ENCODE peak calls at places on chromosome 1, in nine cellular contexts. Y is brain pericyte; B is stimulated activated CD4-positive, alpha-beta T cell treated with anti-CD3 and anti-CD28 coated beads, Interleukin-15, amount 100 ng/mL, for 1 hour; Z is cardiac muscle cell; G is head of caudate nucleus; Q is SW480; K is NCI-H1417; N is AG10803; W is endothelial cell. D is an unnamed sample.

GRCh38 chr1:7249516-7249915 is 464.3 kb downstream of the CAMTA1 start:
- DNase-seq in Y (no peak), B (no peak), Z (no peak), G (no peak), Q (no peak), K (no peak), N (no peak), W (no peak), D (no peak)

GRCh38 chr1:10033359-10033845 is 644 bp downstream of the UBE4B start:
- DNase-seq in Y (no peak), B (no peak), Z (peak), G (no peak), Q (peak), K (peak), N (peak), W (peak), D (no peak)

GRCh38 chr1:1273152-1273534 is 511 bp downstream of the UBE2J2 start:
- DNase-seq in Y (no peak), B (no peak), Z (no peak), G (no peak), Q (no peak), K (no peak), N (no peak), W (no peak), D (no peak)

GRCh38 chr1:118210723-118211110 is 25.7 kb upstream of the SPAG17 start:
- DNase-seq in Y (no peak), B (no peak), Z (no peak), G (no peak), Q (no peak), K (no peak), N (no peak), W (no peak), D (no peak)

GRCh38 chr1:14259191-14259757 is 339.2 kb upstream of the KAZN start:
- DNase-seq in Y (no peak), B (no peak), Z (peak), G (peak), Q (no peak), K (no peak), N (peak), W (no peak), D (peak)

GRCh38 chr1:224212618-224213037 is 29.6 kb downstream of the DEGS1 start:
- DNase-seq in Y (no peak), B (no peak), Z (no peak), G (no peak), Q (peak), K (no peak), N (no peak), W (no peak), D (no peak)

GRCh38 chr1:208654241-208654640 is 410.1 kb upstream of the PLXNA2 start:
- DNase-seq in Y (no peak), B (no peak), Z (peak), G (no peak), Q (peak), K (no peak), N (peak), W (peak), D (no peak)

GRCh38 chr1:89259283-89259971 is 13.2 kb downstream of the GBP5 start:
- DNase-seq in Y (no peak), B (no peak), Z (no peak), G (no peak), Q (no peak), K (no peak), N (no peak), W (no peak), D (no peak)

GRCh38 chr1:196324345-196324744 is 283.9 kb downstream of the KCNT2 start:
- DNase-seq in Y (peak), B (no peak), Z (no peak), G (no peak), Q (no peak), K (no peak), N (no peak), W (no peak), D (no peak)

GRCh38 chr1:151458936-151459330 is 361 bp downstream of the POGZ start:
- DNase-seq in Y (no peak), B (peak), Z (peak), G (peak), Q (peak), K (peak), N (peak), W (peak), D (peak)

GRCh38 chr1:204578867-204579664 is 62.9 kb downstream of the MDM4 start:
- DNase-seq in Y (no peak), B (no peak), Z (peak), G (peak), Q (no peak), K (peak), N (peak), W (no peak), D (no peak)

GRCh38 chr1:29540801-29541357 is 304.6 kb downstream of the PTPRU start:
- DNase-seq in Y (no peak), B (no peak), Z (no peak), G (no peak), Q (no peak), K (no peak), N (no peak), W (no peak), D (no peak)

GRCh38 chr1:231896806-231897205 is 270.2 kb downstream of the DISC1 start:
- DNase-seq in Y (no peak), B (no peak), Z (no peak), G (no peak), Q (no peak), K (no peak), N (no peak), W (no peak), D (no peak)

D was measured in Right ventricle myocardium superior.